ENCODE peak calls at places on chromosomes 13 and 19, in eight cellular contexts. V is mesenchymal stem cell; Z is SK-N-SH; B is mucosa of descending colon; P is CD8-positive, alpha-beta T cell; F is fibroblast of lung; I is stomach; A is Peyer's patch. G is an unnamed sample. For H3K9me3, the result is how much of the 10 kb centered on the place peaks cover.

GRCh38 chr13:34933349-34933748 is 8.7 kb upstream of the NBEA start:
- DNase-seq in V (no peak), Z (no peak), B (no peak), P (no peak), F (no peak), I (no peak), A (no peak), G (no peak)

GRCh38 chr13:51729853-51730553 is 74.0 kb downstream of the DHRS12 start:
- DNase-seq in V (peak), Z (no peak), B (no peak), P (no peak), F (peak), I (no peak), A (no peak), G (no peak)

GRCh38 chr13:83919775-83920174 is 37.5 kb upstream of the SLITRK1 start:
- DNase-seq in V (no peak), Z (no peak), B (no peak), P (no peak), F (no peak), I (no peak), A (no peak), G (no peak)

GRCh38 chr19:50357178-50358100 is 8.0 kb downstream of the NAPSA start:
- DNase-seq in V (peak), Z (peak), B (peak), P (peak), F (peak), I (peak), A (peak), G (peak)

GRCh38 chr13:40992678-40993077 is 26.4 kb downstream of the ELF1 start:
- DNase-seq in V (no peak), Z (peak), B (no peak), P (no peak), F (no peak), I (no peak), A (no peak), G (no peak)

GRCh38 chr13:106528711-106529414 is 6.6 kb downstream of the EFNB2 start:
- DNase-seq in V (no peak), Z (no peak), B (no peak), P (no peak), F (no peak), I (no peak), A (no peak), G (peak)

GRCh38 chr19:50658438-50659317 is 9.4 kb downstream of the C19orf81 start:
- DNase-seq in V (no peak), Z (peak), B (peak), P (peak), F (peak), I (peak), A (peak), G (peak)

GRCh38 chr13:33717775-33718174 is 100.2 kb upstream of the RFC3 start:
- DNase-seq in V (no peak), Z (no peak), B (no peak), P (no peak), F (no peak), I (no peak), A (no peak), G (no peak)

GRCh38 chr19:43464089-43464775 is 1.2 kb downstream of the LYPD3 start:
- DNase-seq in V (no peak), Z (peak), B (peak), P (no peak), F (no peak), I (peak), A (peak), G (no peak)

GRCh38 chr19:7973883-7974282 is 30.4 kb upstream of the TIMM44 start:
- DNase-seq in V (no peak), Z (no peak), B (no peak), P (no peak), F (no peak), I (no peak), A (no peak), G (no peak)

GRCh38 chr13:71619096-71619495 is 247.9 kb downstream of the DACH1 start:
- DNase-seq in V (peak), Z (no peak), B (no peak), P (no peak), F (peak), I (no peak), A (no peak), G (no peak)

GRCh38 chr19:14530005-14530348 is 583 bp downstream of the TECR start:
- DNase-seq in V (no peak), Z (no peak), B (peak), P (no peak), F (no peak), I (no peak), A (peak), G (no peak)

GRCh38 chr13:32385369-32385768 is 42.6 kb downstream of the N4BP2L1 start:
- DNase-seq in V (no peak), Z (no peak), B (no peak), P (no peak), F (no peak), I (no peak), A (no peak), G (no peak)

GRCh38 chr13:108313382-108313781 is 43.9 kb downstream of the TNFSF13B start:
- DNase-seq in V (no peak), Z (no peak), B (peak), P (no peak), F (peak), I (no peak), A (no peak), G (no peak)

GRCh38 chr13:76038920-76039716 is 403.0 kb downstream of the LMO7 start:
- DNase-seq in V (no peak), Z (no peak), B (no peak), P (no peak), F (no peak), I (no peak), A (no peak), G (peak)

GRCh38 chr19:33461256-33462111 is 60.1 kb downstream of the PEPD start:
- DNase-seq in V (no peak), Z (no peak), B (no peak), P (peak), F (no peak), I (no peak), A (peak), G (peak)

GRCh38 chr19:38216785-38217746 is 7.0 kb downstream of the DPF1 start:
- DNase-seq in V (no peak), Z (peak), B (peak), P (no peak), F (no peak), I (no peak), A (no peak), G (no peak)

GRCh38 chr13:30659980-30660379 is 42.3 kb downstream of the USPL1 start:
- DNase-seq in V (no peak), Z (no peak), B (no peak), P (no peak), F (no peak), I (no peak), A (no peak), G (peak)

GRCh38 chr19:13356185-13356584 is 150.1 kb downstream of the CACNA1A start:
- DNase-seq in V (no peak), Z (no peak), B (no peak), P (no peak), F (no peak), I (no peak), A (no peak), G (no peak)

GRCh38 chr19:53182202-53182601 is 11.0 kb downstream of the ZNF665 start:
- DNase-seq in V (no peak), Z (no peak), B (no peak), P (no peak), F (peak), I (no peak), A (no peak), G (no peak)

DNA sequence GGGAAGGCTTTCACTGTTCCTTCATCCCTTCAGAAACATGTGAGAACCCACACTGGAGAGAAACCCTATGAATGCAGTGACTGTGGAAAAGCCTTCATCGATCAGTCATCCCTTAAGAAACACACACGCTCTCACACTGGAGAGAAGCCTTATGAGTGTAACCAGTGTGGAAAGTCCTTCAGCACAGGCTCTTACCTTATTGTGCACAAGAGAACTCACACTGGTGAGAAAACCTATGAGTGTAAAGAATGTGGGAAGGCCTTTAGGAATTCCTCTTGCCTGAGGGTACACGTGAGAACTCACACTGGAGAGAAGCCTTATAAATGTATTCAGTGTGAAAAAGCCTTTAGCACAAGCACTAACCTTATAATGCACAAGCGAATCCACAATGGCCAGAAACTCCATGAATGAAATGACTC is 18.6 kb downstream of the ZNF177 start:
- DNase-seq in V (no peak), Z (no peak), B (no peak), P (no peak), F (peak), I (no peak), A (no peak), G (no peak)
- H3K9me3 ChIP-seq in V (half or more), Z (under half), B (half or more), P (half or more), F (under half), I (half or more), A (under half), G (half or more)

DNA sequence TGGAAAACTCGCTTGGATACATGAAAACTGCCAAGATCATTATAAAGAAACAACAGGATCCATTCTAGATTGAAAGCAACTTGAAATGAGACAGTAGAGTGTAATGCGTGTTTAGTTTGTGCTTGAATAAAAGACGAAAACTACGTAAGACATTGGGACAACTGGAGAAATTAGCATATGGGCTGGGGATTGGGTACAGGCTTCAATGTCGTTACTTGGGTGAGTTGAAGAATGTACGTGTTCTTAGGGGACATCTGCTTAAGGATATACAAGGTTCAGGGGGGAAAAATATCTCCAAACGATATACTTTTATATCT is 471 bp upstream of the ERVK3-1 start:
- DNase-seq in V (no peak), Z (no peak), B (no peak), P (no peak), F (no peak), I (no peak), A (no peak), G (no peak)
- H3K9me3 ChIP-seq in V (under half), Z (under half), B (under half), P (under half), F (under half), I (under half), A (under half), G (under half)

GRCh38 chr13:112773601-112774447 is 84.0 kb downstream of the ATP11A start:
- DNase-seq in V (no peak), Z (no peak), B (no peak), P (no peak), F (no peak), I (no peak), A (peak), G (no peak)

GRCh38 chr13:112771877-112772538 is 82.2 kb downstream of the ATP11A start:
- DNase-seq in V (no peak), Z (no peak), B (no peak), P (no peak), F (no peak), I (peak), A (no peak), G (no peak)

GRCh38 chr13:112772539-112772909 is 82.7 kb downstream of the ATP11A start:
- DNase-seq in V (no peak), Z (no peak), B (no peak), P (no peak), F (no peak), I (no peak), A (no peak), G (no peak)

GRCh38 chr13:112774448-112774792 is 84.6 kb downstream of the ATP11A start:
- DNase-seq in V (no peak), Z (no peak), B (no peak), P (no peak), F (no peak), I (no peak), A (no peak), G (no peak)

DNA sequence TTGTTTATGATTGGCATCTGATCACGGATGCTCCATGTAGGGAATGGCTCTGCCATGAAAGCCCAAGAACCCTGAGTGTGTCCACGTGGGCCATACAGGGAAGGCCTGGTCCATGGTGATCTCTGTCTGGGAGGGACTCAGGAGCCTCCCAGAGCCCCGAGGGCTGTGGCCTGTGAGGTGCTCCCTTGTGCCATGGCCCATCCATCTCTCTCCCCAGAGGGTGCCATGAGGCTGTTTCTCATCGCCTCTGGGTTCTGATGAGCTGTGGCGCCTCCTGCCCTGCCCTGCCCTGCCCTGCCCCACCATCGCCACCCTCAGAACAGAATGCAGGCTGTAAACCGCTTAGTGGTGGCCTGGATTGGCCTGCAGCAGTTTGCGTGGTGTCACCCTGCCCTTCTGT is 83.1 kb downstream of the ATP11A start:
- DNase-seq in V (no peak), Z (no peak), B (no peak), P (no peak), F (no peak), I (no peak), A (no peak), G (no peak)
- H3K9me3 ChIP-seq in V (under half), Z (under half), B (under half), P (under half), F (under half), I (under half), A (under half), G (under half)

DNA sequence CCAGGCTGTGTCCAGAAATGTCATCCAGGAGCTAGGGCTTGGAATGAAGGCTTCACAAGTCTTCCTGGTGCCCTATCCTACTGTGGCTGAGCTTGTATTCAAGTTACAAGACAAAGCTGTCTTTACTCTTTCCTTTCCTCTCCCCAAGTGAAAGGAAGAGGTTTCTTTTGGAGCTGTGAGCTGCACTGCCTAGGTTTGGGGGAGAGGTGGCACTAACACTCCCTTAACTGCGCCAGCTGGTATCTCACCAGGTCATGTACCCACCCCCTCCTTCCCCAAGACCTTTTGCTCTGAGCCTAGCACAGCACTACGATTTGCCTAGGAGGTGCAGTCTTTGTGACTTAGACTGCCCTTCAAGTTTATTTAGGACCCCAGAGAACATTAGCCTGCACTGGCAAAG is 2053.6 kb upstream of the PRR20A start:
- DNase-seq in V (no peak), Z (no peak), B (no peak), P (no peak), F (no peak), I (no peak), A (no peak), G (peak)
- H3K9me3 ChIP-seq in V (under half), Z (under half), B (under half), P (under half), F (under half), I (under half), A (under half), G (under half)

GRCh38 chr13:103671547-103671946 is 605.3 kb upstream of the SLC10A2 start:
- DNase-seq in V (no peak), Z (no peak), B (no peak), P (no peak), F (no peak), I (no peak), A (no peak), G (no peak)
- H3K9me3 ChIP-seq in V (under half), Z (under half), B (under half), P (under half), F (under half), I (under half), A (under half), G (under half)

DNA sequence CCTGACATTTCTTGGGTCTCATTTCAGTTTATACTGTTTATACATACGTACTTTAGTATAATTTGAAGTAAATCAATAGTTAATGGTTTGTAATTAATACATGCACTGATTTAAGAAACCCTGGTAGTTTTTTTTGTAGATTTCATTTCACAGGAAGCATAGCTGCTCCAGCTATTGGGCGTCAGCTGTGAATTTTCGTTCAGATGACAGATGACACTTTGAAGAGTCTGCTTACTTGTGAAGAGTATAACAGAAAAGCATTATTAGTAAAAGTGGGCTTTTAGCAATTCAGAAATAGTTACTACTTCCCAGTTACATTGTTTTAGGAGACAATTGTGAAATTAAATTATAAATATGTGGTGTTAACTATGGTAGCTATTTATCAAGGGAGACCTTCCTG is 44.4 kb downstream of the METTL21C start:
- DNase-seq in V (no peak), Z (no peak), B (no peak), P (no peak), F (no peak), I (no peak), A (no peak), G (no peak)
- H3K9me3 ChIP-seq in V (under half), Z (under half), B (under half), P (under half), F (under half), I (under half), A (under half), G (under half)

DNA sequence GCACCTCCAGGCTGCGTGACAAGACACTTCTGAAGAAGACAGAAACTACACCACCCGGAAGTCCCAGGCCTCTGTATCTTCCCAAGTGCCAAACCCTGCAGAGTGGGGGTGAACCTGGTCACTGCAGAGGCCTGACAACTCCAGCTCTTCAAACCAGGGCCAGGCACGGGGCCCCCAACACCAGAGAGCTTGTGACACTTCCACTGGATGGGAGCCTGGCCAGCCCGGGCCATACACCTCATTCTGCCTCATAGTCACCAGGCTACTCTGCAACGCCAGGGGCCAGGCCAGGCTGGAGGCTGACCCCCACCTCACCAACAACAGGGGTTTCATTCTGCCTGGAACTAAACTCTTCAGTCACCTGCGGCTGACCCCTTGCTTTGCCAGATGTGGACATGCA is 23.1 kb downstream of the TUBA3C start:
- DNase-seq in V (no peak), Z (no peak), B (no peak), P (no peak), F (no peak), I (no peak), A (no peak), G (no peak)
- H3K9me3 ChIP-seq in V (under half), Z (under half), B (half or more), P (under half), F (under half), I (under half), A (under half), G (half or more)

G was measured in endodermal cell.